ENCODE peak calls at places on chromosomes 5 and 9, in seven cellular contexts. X is Peyer's patch, J is bronchial epithelial cell, F is LNCaP clone FGC, M is GM23248, S is choroid plexus epithelial cell, Q is B cell. E is an unnamed sample.

GRCh38 chr5:157463081-157463480 is 3.1 kb downstream of the NIPAL4 start:
- DNase-seq in X (no peak), J (peak; percentile 43), F (no peak), M (peak; percentile 54), S (no peak), Q (no peak), E (no peak)

GRCh38 chr5:168347368-168347767 is 55.9 kb downstream of the WWC1 start:
- DNase-seq in X (no peak), J (no peak), F (no peak), M (no peak), S (no peak), Q (no peak), E (no peak)

GRCh38 chr5:10518352-10518751 is 45.5 kb upstream of the ANKRD33B start:
- DNase-seq in X (no peak), J (no peak), F (no peak), M (peak; percentile 62), S (peak; percentile 87), Q (no peak), E (peak; percentile 63)

GRCh38 chr5:159765760-159766517 is 150.3 kb upstream of the ADRA1B start:
- DNase-seq in X (no peak), J (no peak), F (no peak), M (no peak), S (no peak), Q (no peak), E (no peak)

GRCh38 chr5:22473865-22474264 is 379.3 kb downstream of the CDH12 start:
- DNase-seq in X (no peak), J (peak; percentile 14), F (no peak), M (peak; percentile 12), S (no peak), Q (no peak), E (no peak)

GRCh38 chr5:139062910-139063663 is 135.1 kb downstream of the SIL1 start:
- DNase-seq in X (no peak), J (no peak), F (peak; percentile 88), M (no peak), S (no peak), Q (no peak), E (no peak)

GRCh38 chr5:97534166-97534565 is 351.1 kb upstream of the RIOK2 start:
- DNase-seq in X (no peak), J (peak; percentile 96), F (peak; percentile 62), M (peak; percentile 87), S (peak; percentile 97), Q (peak; percentile 11), E (peak; percentile 88)

GRCh38 chr5:120304653-120305052 is 159.4 kb upstream of the PRR16 start:
- DNase-seq in X (no peak), J (peak; percentile 71), F (no peak), M (peak; percentile 65), S (peak; percentile 44), Q (no peak), E (peak; percentile 71)

GRCh38 chr5:171409164-171410136 is 10.0 kb upstream of the FGF18 start:
- DNase-seq in X (no peak), J (no peak), F (peak; percentile 38), M (no peak), S (no peak), Q (no peak), E (no peak)

GRCh38 chr9:110638381-110638954 is 30.1 kb upstream of the MUSK start:
- DNase-seq in X (no peak), J (peak; percentile 49), F (no peak), M (peak; percentile 67), S (peak; percentile 75), Q (no peak), E (peak; percentile 64)

GRCh38 chr5:133147815-133148634 is 96.2 kb downstream of the HSPA4 start:
- DNase-seq in X (no peak), J (no peak), F (no peak), M (no peak), S (peak; percentile 73), Q (no peak), E (no peak)

GRCh38 chr5:159928122-159928960 is 12.1 kb downstream of the ADRA1B start:
- DNase-seq in X (no peak), J (peak; percentile 95), F (no peak), M (peak; percentile 95), S (peak; percentile 76), Q (no peak), E (peak; percentile 90)

GRCh38 chr9:13673348-13673747 is 393.9 kb upstream of the MPDZ start:
- DNase-seq in X (no peak), J (no peak), F (no peak), M (no peak), S (no peak), Q (no peak), E (no peak)

GRCh38 chr5:114243281-114243982 is 118.4 kb upstream of the KCNN2 start:
- DNase-seq in X (no peak), J (no peak), F (no peak), M (no peak), S (peak; percentile 68), Q (no peak), E (peak; percentile 33)

GRCh38 chr5:7074176-7074575 is 321.8 kb upstream of the ADCY2 start:
- DNase-seq in X (no peak), J (no peak), F (no peak), M (no peak), S (no peak), Q (no peak), E (no peak)

GRCh38 chr9:36315283-36315682 is 57.0 kb upstream of the GNE start:
- DNase-seq in X (no peak), J (no peak), F (no peak), M (no peak), S (no peak), Q (no peak), E (no peak)

GRCh38 chr5:112205840-112206239 is 213.2 kb downstream of the EPB41L4A start:
- DNase-seq in X (no peak), J (no peak), F (no peak), M (no peak), S (peak; percentile 4), Q (no peak), E (no peak)

GRCh38 chr9:97873410-97873809 is 20.4 kb downstream of the FOXE1 start:
- DNase-seq in X (no peak), J (no peak), F (no peak), M (no peak), S (no peak), Q (no peak), E (no peak)

GRCh38 chr5:36414869-36415282 is 113.2 kb upstream of the RANBP3L start:
- DNase-seq in X (no peak), J (peak; percentile 63), F (peak; percentile 74), M (peak; percentile 82), S (peak; percentile 81), Q (no peak), E (peak; percentile 88)

GRCh38 chr9:127076860-127077657 is 45.4 kb downstream of the ANGPTL2 start:
- DNase-seq in X (no peak), J (no peak), F (no peak), M (peak; percentile 14), S (no peak), Q (no peak), E (peak; percentile 2)

GRCh38 chr5:78577051-78577807 is 71.3 kb downstream of the LHFPL2 start:
- DNase-seq in X (no peak), J (no peak), F (no peak), M (peak; percentile 64), S (peak; percentile 47), Q (no peak), E (no peak)

GRCh38 chr5:151480384-151480783 is 33.0 kb downstream of the SLC36A1 start:
- DNase-seq in X (no peak), J (no peak), F (no peak), M (peak; percentile 82), S (peak; percentile 5), Q (no peak), E (no peak)

GRCh38 chr5:85647349-85648127 is 970.2 kb upstream of the COX7C start:
- DNase-seq in X (no peak), J (no peak), F (peak; percentile 67), M (no peak), S (no peak), Q (no peak), E (no peak)

GRCh38 chr5:131228646-131229045 is 35.2 kb upstream of the CDC42SE2 start:
- DNase-seq in X (no peak), J (no peak), F (no peak), M (no peak), S (peak; percentile 21), Q (no peak), E (no peak)

GRCh38 chr5:108661590-108662219 is 86.0 kb upstream of the FER start:
- DNase-seq in X (no peak), J (peak; percentile 90), F (peak; percentile 95), M (peak; percentile 24), S (peak; percentile 80), Q (no peak), E (peak; percentile 92)

GRCh38 chr5:132065351-132065937 is 5.0 kb downstream of the IL3 start:
- DNase-seq in X (peak; percentile 64), J (peak; percentile 63), F (peak; percentile 36), M (peak; percentile 81), S (peak; percentile 79), Q (peak; percentile 60), E (peak; percentile 81)

GRCh38 chr9:87570000-87570834 is 72.5 kb downstream of the DAPK1 start:
- DNase-seq in X (no peak), J (no peak), F (peak; percentile 48), M (no peak), S (no peak), Q (no peak), E (no peak)

GRCh38 chr5:138054206-138054605 is 21.3 kb upstream of the FAM13B start:
- DNase-seq in X (no peak), J (no peak), F (no peak), M (no peak), S (no peak), Q (no peak), E (no peak)

E was measured in PC-3.